ENCODE peak calls at places on chromosomes 13 and 19, in ten cellular contexts. O is HFF-Myc; Z is epithelial cell of esophagus; Y is H54; X is SJSA1; A is NCI-H1436; L is dorsolateral prefrontal cortex; B is left ventricle myocardium inferior; D is CD8-positive, alpha-beta memory T cell; C is CD4-positive, alpha-beta memory T cell. M is an unnamed sample.

GRCh38 chr19:45800009-45800553 is 7.4 kb upstream of the DMWD start:
- DNase-seq in Z (no peak), Y (no peak), D (no peak), C (no peak), L (no peak), O (no peak), A (no peak), B (no peak), X (no peak), M (no peak)

GRCh38 chr13:114079601-114080536 is 52.6 kb downstream of the RASA3 start:
- DNase-seq in B (peak), Z (no peak), C (no peak), O (no peak), L (no peak), X (peak), Y (no peak), D (no peak), A (no peak), M (no peak)

GRCh38 chr19:5470264-5470671 is 15.1 kb downstream of the ZNRF4 start:
- DNase-seq in X (no peak), O (no peak), L (no peak), D (no peak), B (no peak), A (no peak), Z (peak), C (no peak), Y (no peak), M (no peak)

GRCh38 chr13:29129616-29130015 is 309.5 kb downstream of the MTUS2 start:
- DNase-seq in A (no peak), B (no peak), Z (no peak), L (no peak), D (no peak), Y (no peak), O (no peak), X (no peak), C (no peak), M (no peak)

GRCh38 chr19:3245050-3245449 is 20.6 kb downstream of the CELF5 start:
- DNase-seq in Y (no peak), X (no peak), Z (no peak), A (no peak), B (no peak), C (no peak), O (no peak), L (no peak), D (no peak), M (no peak)

GRCh38 chr19:39236527-39236926 is 8.3 kb downstream of the IFNL3 start:
- DNase-seq in Z (no peak), D (no peak), O (no peak), X (no peak), C (peak), B (no peak), L (no peak), A (no peak), Y (no peak), M (peak)

GRCh38 chr19:38015771-38016170 is 108.8 kb downstream of the SIPA1L3 start:
- DNase-seq in B (no peak), Y (no peak), C (no peak), L (no peak), X (no peak), O (no peak), Z (no peak), D (no peak), A (no peak), M (no peak)

GRCh38 chr13:108911807-108912206 is 282.4 kb downstream of the MYO16 start:
- DNase-seq in O (no peak), X (no peak), B (no peak), L (no peak), Y (no peak), D (no peak), C (no peak), Z (peak), A (no peak), M (no peak)

GRCh38 chr19:14139944-14140343 is 3.6 kb upstream of the ASF1B start:
- DNase-seq in L (no peak), Z (no peak), A (no peak), Y (no peak), O (peak), D (no peak), C (no peak), B (no peak), X (no peak), M (no peak)

GRCh38 chr13:28037399-28037798 is 48.9 kb upstream of the URAD start:
- DNase-seq in Z (peak), X (no peak), O (no peak), B (no peak), C (no peak), Y (peak), D (no peak), A (no peak), L (no peak), M (no peak)

GRCh38 chr19:33346665-33347064 is 26.8 kb upstream of the CEBPG start:
- DNase-seq in L (no peak), X (no peak), C (no peak), B (no peak), Y (no peak), O (no peak), A (no peak), D (no peak), Z (no peak), M (no peak)

GRCh38 chr13:40874138-40874776 is 84.8 kb downstream of the SLC25A15 start:
- DNase-seq in B (no peak), C (no peak), D (no peak), X (no peak), L (no peak), Z (no peak), Y (no peak), A (no peak), O (no peak), M (no peak)

GRCh38 chr19:12800873-12801465 is 631 bp downstream of the PRDX2 start:
- DNase-seq in L (no peak), O (no peak), B (no peak), Z (no peak), C (peak), X (no peak), D (no peak), A (no peak), Y (no peak), M (no peak)

GRCh38 chr13:95474992-95475391 is 77.5 kb upstream of the CLDN10 start:
- DNase-seq in B (no peak), L (no peak), A (no peak), C (no peak), Z (no peak), D (no peak), Y (no peak), O (no peak), X (no peak), M (no peak)

GRCh38 chr19:5268801-5269200 is 71.8 kb downstream of the PTPRS start:
- DNase-seq in X (no peak), C (no peak), A (no peak), O (no peak), D (no peak), Z (no peak), Y (no peak), B (no peak), L (no peak), M (no peak)

GRCh38 chr19:10544242-10544752 is 593 bp downstream of the ATG4D start:
- DNase-seq in O (no peak), A (no peak), X (no peak), L (no peak), Z (no peak), Y (no peak), C (no peak), D (no peak), B (peak), M (no peak)

GRCh38 chr13:60351816-60352215 is 45.2 kb upstream of the TDRD3 start:
- DNase-seq in L (no peak), O (peak), C (no peak), Y (no peak), Z (no peak), D (no peak), A (no peak), B (no peak), X (no peak), M (no peak)

GRCh38 chr19:7545904-7546303 is 10.4 kb downstream of the PNPLA6 start:
- DNase-seq in L (no peak), A (no peak), X (no peak), C (no peak), Y (no peak), Z (no peak), O (no peak), D (no peak), B (no peak), M (no peak)

GRCh38 chr19:57747472-57747807 is 825 bp downstream of the ZNF776 start:
- DNase-seq in C (no peak), D (no peak), A (no peak), X (no peak), Z (no peak), Y (no peak), B (no peak), O (no peak), L (no peak), M (no peak)

GRCh38 chr19:39701291-39701690 is 3.0 kb upstream of the LGALS14 start:
- DNase-seq in L (no peak), A (no peak), Z (no peak), O (no peak), C (no peak), Y (no peak), B (no peak), D (no peak), X (no peak), M (no peak)

GRCh38 chr19:13492128-13492527 is 14.2 kb downstream of the CACNA1A start:
- DNase-seq in C (no peak), O (no peak), B (no peak), X (no peak), A (no peak), Y (peak), L (no peak), Z (peak), D (no peak), M (no peak)

GRCh38 chr13:48852911-48853310 is 122.8 kb upstream of the FNDC3A start:
- DNase-seq in Y (no peak), B (no peak), D (no peak), X (no peak), A (no peak), L (no peak), O (no peak), Z (no peak), C (no peak), M (no peak)

GRCh38 chr19:50878851-50879250 is 5.6 kb downstream of the KLK2 start:
- DNase-seq in O (no peak), D (no peak), C (no peak), L (no peak), Y (no peak), X (no peak), B (no peak), Z (no peak), A (no peak), M (no peak)